ENCODE peak calls at places on chromosomes 16 and 17, in six cellular contexts. One of them, this sample, is unnamed.

GRCh38 chr16:56606071-56606687 is 2.2 kb upstream of the MT2A start:
- DNase-seq in trophoblast cell: no peak
- DNase-seq in neuronal stem cell: no peak
- DNase-seq in H9: no peak
- DNase-seq in H1: no peak
- DNase-seq in IMR-90: peak
- DNase-seq in this sample: no peak

GRCh38 chr16:1761751-1762150 is 9.6 kb downstream of the NME3 start:
- DNase-seq in neuronal stem cell: no peak
- DNase-seq in H9: no peak
- DNase-seq in trophoblast cell: no peak
- DNase-seq in H1: no peak
- DNase-seq in IMR-90: no peak
- DNase-seq in this sample: no peak

GRCh38 chr17:44039829-44040635 is 25.3 kb upstream of the TMEM101 start:
- DNase-seq in H1: no peak
- DNase-seq in IMR-90: peak
- DNase-seq in H9: no peak
- DNase-seq in trophoblast cell: peak
- DNase-seq in neuronal stem cell: no peak
- DNase-seq in this sample: peak

GRCh38 chr16:66662445-66663194 is 33.9 kb downstream of the CMTM4 start:
- DNase-seq in H1: no peak
- DNase-seq in neuronal stem cell: no peak
- DNase-seq in trophoblast cell: no peak
- DNase-seq in H9: no peak
- DNase-seq in IMR-90: peak
- DNase-seq in this sample: peak

GRCh38 chr17:58189436-58190146 is 2.9 kb upstream of the EPX start:
- DNase-seq in H1: no peak
- DNase-seq in trophoblast cell: no peak
- DNase-seq in H9: no peak
- DNase-seq in neuronal stem cell: no peak
- DNase-seq in IMR-90: peak
- DNase-seq in this sample: peak

GRCh38 chr17:588519-588918 is 126.1 kb downstream of the VPS53 start:
- DNase-seq in neuronal stem cell: no peak
- DNase-seq in H1: no peak
- DNase-seq in H9: no peak
- DNase-seq in IMR-90: no peak
- DNase-seq in trophoblast cell: no peak
- DNase-seq in this sample: no peak

GRCh38 chr17:9587969-9588656 is 11.7 kb downstream of the CFAP52 start:
- DNase-seq in trophoblast cell: no peak
- DNase-seq in IMR-90: no peak
- DNase-seq in H1: no peak
- DNase-seq in neuronal stem cell: no peak
- DNase-seq in H9: no peak
- DNase-seq in this sample: no peak

GRCh38 chr16:83244057-83244456 is 563.7 kb upstream of the HSBP1 start:
- DNase-seq in H9: no peak
- DNase-seq in IMR-90: no peak
- DNase-seq in H1: no peak
- DNase-seq in neuronal stem cell: no peak
- DNase-seq in trophoblast cell: no peak
- DNase-seq in this sample: no peak

GRCh38 chr16:57804111-57804837 is 2.0 kb upstream of the KIFC3 start:
- DNase-seq in IMR-90: no peak
- DNase-seq in H9: no peak
- DNase-seq in neuronal stem cell: no peak
- DNase-seq in trophoblast cell: no peak
- DNase-seq in H1: no peak
- DNase-seq in this sample: no peak

GRCh38 chr17:7997186-7997585 is 5.2 kb upstream of the GUCY2D start:
- DNase-seq in H9: peak
- DNase-seq in IMR-90: peak
- DNase-seq in neuronal stem cell: no peak
- DNase-seq in trophoblast cell: no peak
- DNase-seq in H1: no peak
- DNase-seq in this sample: peak

GRCh38 chr16:12450381-12450780 is 353.3 kb downstream of the CPPED1 start:
- DNase-seq in IMR-90: no peak
- DNase-seq in neuronal stem cell: no peak
- DNase-seq in H1: no peak
- DNase-seq in trophoblast cell: no peak
- DNase-seq in H9: no peak
- DNase-seq in this sample: no peak

GRCh38 chr16:86594712-86595111 is 16.4 kb downstream of the FOXL1 start:
- DNase-seq in neuronal stem cell: no peak
- DNase-seq in H1: no peak
- DNase-seq in H9: no peak
- DNase-seq in trophoblast cell: no peak
- DNase-seq in IMR-90: no peak
- DNase-seq in this sample: no peak

GRCh38 chr17:3539881-3540540 is 17.6 kb downstream of the TRPV3 start:
- DNase-seq in H9: peak
- DNase-seq in trophoblast cell: peak
- DNase-seq in H1: no peak
- DNase-seq in neuronal stem cell: no peak
- DNase-seq in IMR-90: no peak
- DNase-seq in this sample: no peak

GRCh38 chr17:18027280-18027679 is 11.7 kb downstream of the ATPAF2 start:
- DNase-seq in H1: no peak
- DNase-seq in H9: no peak
- DNase-seq in trophoblast cell: no peak
- DNase-seq in IMR-90: no peak
- DNase-seq in neuronal stem cell: no peak
- DNase-seq in this sample: no peak

GRCh38 chr16:53087101-53087500 is 32.3 kb downstream of the CHD9 start:
- DNase-seq in H9: no peak
- DNase-seq in neuronal stem cell: no peak
- DNase-seq in H1: no peak
- DNase-seq in trophoblast cell: no peak
- DNase-seq in IMR-90: peak
- DNase-seq in this sample: no peak

GRCh38 chr16:26959416-26960009 is 107.2 kb upstream of the C16orf82 start:
- DNase-seq in H1: no peak
- DNase-seq in H9: no peak
- DNase-seq in IMR-90: no peak
- DNase-seq in trophoblast cell: no peak
- DNase-seq in neuronal stem cell: no peak
- DNase-seq in this sample: no peak

GRCh38 chr17:76076100-76076764 is 1.7 kb downstream of the GALR2 start:
- DNase-seq in H1: no peak
- DNase-seq in H9: peak
- DNase-seq in neuronal stem cell: no peak
- DNase-seq in IMR-90: no peak
- DNase-seq in trophoblast cell: no peak
- DNase-seq in this sample: no peak

GRCh38 chr17:76072149-76072858 is at the start of gene SRP68:
- DNase-seq in neuronal stem cell: peak
- DNase-seq in trophoblast cell: peak
- DNase-seq in H1: peak
- DNase-seq in H9: peak
- DNase-seq in IMR-90: peak
- DNase-seq in this sample: peak

GRCh38 chr17:76074390-76075363 is at the start of gene GALR2:
- DNase-seq in trophoblast cell: no peak
- DNase-seq in neuronal stem cell: no peak
- DNase-seq in IMR-90: no peak
- DNase-seq in H1: no peak
- DNase-seq in H9: peak
- DNase-seq in this sample: no peak

GRCh38 chr17:76075364-76076099 is 951 bp downstream of the GALR2 start:
- DNase-seq in H9: peak
- DNase-seq in IMR-90: no peak
- DNase-seq in trophoblast cell: no peak
- DNase-seq in neuronal stem cell: no peak
- DNase-seq in H1: no peak
- DNase-seq in this sample: peak

DNA sequence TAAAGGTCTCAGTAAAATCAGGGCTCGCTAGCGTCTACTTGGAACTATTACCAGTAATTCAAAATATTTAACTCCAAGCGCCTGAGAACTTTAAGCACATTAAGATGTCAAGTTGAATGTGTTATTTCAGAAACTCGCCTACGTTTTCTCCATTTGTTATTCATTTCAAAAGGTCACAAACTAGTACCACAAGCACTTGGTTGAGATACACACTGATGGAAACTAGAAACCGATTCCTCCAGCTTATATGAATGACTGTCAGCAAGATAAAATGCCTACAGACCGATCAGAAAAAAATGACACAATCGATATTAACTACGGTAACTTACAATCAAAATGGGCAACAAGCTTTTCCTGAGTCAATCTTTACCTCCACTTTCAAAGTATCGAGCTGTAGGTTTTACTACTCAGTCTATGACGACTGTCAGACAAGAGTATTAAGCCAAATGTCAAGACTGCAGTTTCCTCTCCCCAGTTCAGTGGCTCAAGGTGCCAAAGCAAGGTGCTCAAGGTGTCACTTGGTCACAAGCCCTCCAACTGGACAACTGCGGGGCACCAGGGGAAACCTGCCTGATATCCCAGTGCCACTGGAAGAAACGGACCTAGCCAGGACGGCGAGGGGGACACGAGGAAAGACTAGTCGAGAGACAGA is 694 bp downstream of the SRP68 start:
- DNase-seq in neuronal stem cell: no peak
- DNase-seq in H1: no peak
- DNase-seq in H9: no peak
- DNase-seq in trophoblast cell: no peak
- DNase-seq in IMR-90: no peak
- DNase-seq in this sample: no peak
- H3K14ac ChIP-seq in neuronal stem cell: no peak
- H3K14ac ChIP-seq in H1: no peak
- H3K14ac ChIP-seq in H9: no peak
- H3K14ac ChIP-seq in trophoblast cell: peak
- H3K14ac ChIP-seq in IMR-90: peak
- H3K14ac ChIP-seq in this sample: peak

DNA sequence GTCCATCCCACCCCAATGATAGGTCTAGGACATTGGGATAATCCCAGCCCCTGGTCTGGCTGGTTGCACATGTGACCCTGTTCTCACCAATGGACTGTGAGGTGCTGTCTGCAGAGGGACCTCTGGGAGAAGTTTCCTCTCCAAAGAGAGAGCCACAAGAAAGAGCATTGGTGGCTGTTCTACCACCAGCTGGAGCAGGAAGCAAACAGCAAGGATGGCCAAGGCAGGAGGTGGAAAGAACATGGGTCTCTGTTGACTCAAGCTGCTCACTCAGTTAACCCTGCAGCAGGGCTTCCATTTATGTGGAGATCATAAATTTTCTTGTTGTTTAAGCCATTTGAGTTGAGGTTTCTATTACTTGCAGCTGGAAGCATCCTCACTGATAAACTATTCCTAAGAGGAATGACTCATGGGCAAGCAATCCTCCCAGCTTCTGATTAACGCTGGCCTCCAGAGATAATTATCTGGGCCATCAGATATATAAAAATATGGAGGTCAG is 52.5 kb downstream of the CYB5B start:
- DNase-seq in trophoblast cell: peak
- DNase-seq in H9: no peak
- DNase-seq in IMR-90: peak
- DNase-seq in neuronal stem cell: no peak
- DNase-seq in H1: no peak
- DNase-seq in this sample: peak
- H4K91ac ChIP-seq in trophoblast cell: no peak
- H4K91ac ChIP-seq in H9: no peak
- H4K91ac ChIP-seq in IMR-90: peak
- H4K91ac ChIP-seq in neuronal stem cell: no peak
- H4K91ac ChIP-seq in H1: no peak
- H4K91ac ChIP-seq in this sample: no peak

GRCh38 chr17:42845556-42845917 is 1.2 kb downstream of the AOC2 start:
- DNase-seq in H9: no peak
- DNase-seq in neuronal stem cell: no peak
- DNase-seq in H1: no peak
- DNase-seq in IMR-90: no peak
- DNase-seq in trophoblast cell: no peak
- DNase-seq in this sample: no peak
- H3K14ac ChIP-seq in H9: no peak
- H3K14ac ChIP-seq in neuronal stem cell: no peak
- H3K14ac ChIP-seq in H1: no peak
- H3K14ac ChIP-seq in IMR-90: no peak
- H3K14ac ChIP-seq in trophoblast cell: no peak
- H3K14ac ChIP-seq in this sample: no peak

DNA sequence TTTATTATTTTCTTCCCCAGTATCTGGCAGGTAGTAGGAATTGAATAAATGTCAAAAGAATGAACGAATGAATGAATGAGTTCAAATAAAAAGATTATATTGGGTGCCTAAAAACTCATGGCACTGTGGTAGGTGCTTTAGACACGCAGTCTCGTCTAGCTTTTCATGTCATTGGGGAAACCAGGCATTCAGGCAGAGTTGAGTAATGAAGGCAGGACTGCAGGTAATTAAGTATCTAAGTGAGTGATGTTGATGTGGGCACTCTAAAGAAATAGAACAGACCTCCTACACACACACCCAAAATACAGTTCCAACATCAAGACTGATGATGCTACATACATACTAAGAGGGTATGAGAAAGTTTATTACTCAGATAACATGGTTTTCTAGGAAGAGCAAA is 96.6 kb downstream of the ZNF18 start:
- DNase-seq in neuronal stem cell: no peak
- DNase-seq in H9: no peak
- DNase-seq in trophoblast cell: no peak
- DNase-seq in IMR-90: no peak
- DNase-seq in H1: no peak
- DNase-seq in this sample: no peak
- H4K91ac ChIP-seq in neuronal stem cell: no peak
- H4K91ac ChIP-seq in H9: no peak
- H4K91ac ChIP-seq in trophoblast cell: no peak
- H4K91ac ChIP-seq in IMR-90: no peak
- H4K91ac ChIP-seq in H1: peak
- H4K91ac ChIP-seq in this sample: no peak

GRCh38 chr16:72384651-72385050 is 212.7 kb upstream of the PMFBP1 start:
- DNase-seq in trophoblast cell: no peak
- DNase-seq in H1: no peak
- DNase-seq in H9: no peak
- DNase-seq in neuronal stem cell: no peak
- DNase-seq in IMR-90: no peak
- DNase-seq in this sample: no peak
- H3K14ac ChIP-seq in trophoblast cell: no peak
- H3K14ac ChIP-seq in H1: no peak
- H3K14ac ChIP-seq in H9: no peak
- H3K14ac ChIP-seq in neuronal stem cell: no peak
- H3K14ac ChIP-seq in IMR-90: no peak
- H3K14ac ChIP-seq in this sample: no peak